ENCODE peak calls at places on chromosomes 5 and 9, in five cellular contexts. P is IMR-90, E is mesenchymal stem cell, T is tibial nerve, C is keratinocyte. G is an unnamed sample. For H3K4me1, the result is how much of the 10 kb centered on the place peaks cover.

GRCh38 chr5:169702726-169703481 is 65.8 kb downstream of the DOCK2 start:
- DNase-seq in P (no peak), T (no peak), E (peak), C (no peak), G (no peak)

GRCh38 chr9:72526901-72527800 is 5.7 kb downstream of the TMC1 start:
- DNase-seq in C (no peak), E (peak), T (peak), P (peak), G (peak)

GRCh38 chr9:94281101-94281500 is 22.0 kb downstream of the ZNF169 start:
- DNase-seq in E (no peak), T (no peak), C (no peak), P (no peak), G (no peak)

GRCh38 chr9:96187108-96187695 is 114.8 kb downstream of the HSD17B3 start:
- DNase-seq in T (no peak), P (no peak), C (no peak), E (no peak), G (no peak)

GRCh38 chr9:127884427-127884911 is 7.0 kb upstream of the AK1 start:
- DNase-seq in E (no peak), T (no peak), P (no peak), C (no peak), G (no peak)

GRCh38 chr5:129768715-129769114 is 20.8 kb downstream of the MINAR2 start:
- DNase-seq in E (no peak), T (no peak), P (no peak), C (no peak), G (no peak)

GRCh38 chr9:17810728-17811634 is 232.1 kb downstream of the SH3GL2 start:
- DNase-seq in E (peak), T (peak), C (no peak), P (peak), G (no peak)

GRCh38 chr9:37676411-37676830 is 25.7 kb downstream of the FRMPD1 start:
- DNase-seq in E (no peak), C (no peak), T (no peak), P (no peak), G (no peak)

GRCh38 chr5:55151923-55152842 is 7.8 kb upstream of the GPX8 start:
- DNase-seq in P (peak), C (no peak), T (no peak), E (peak), G (no peak)

GRCh38 chr9:14147738-14148137 is 166.2 kb downstream of the NFIB start:
- DNase-seq in C (no peak), T (no peak), P (no peak), E (no peak), G (no peak)

GRCh38 chr5:141558150-141558549 is 60.6 kb downstream of the DIAPH1 start:
- DNase-seq in C (no peak), P (peak), T (no peak), E (peak), G (no peak)

GRCh38 chr5:59745422-59745863 is 148.1 kb downstream of the PDE4D start:
- DNase-seq in C (no peak), P (peak), E (peak), T (no peak), G (no peak)

GRCh38 chr9:131667576-131667975 is 72.3 kb downstream of the RAPGEF1 start:
- DNase-seq in E (no peak), C (no peak), T (no peak), P (no peak), G (no peak)

GRCh38 chr5:206927-207536 is 10.9 kb downstream of the CCDC127 start:
- DNase-seq in P (no peak), C (no peak), T (no peak), E (no peak), G (no peak)

GRCh38 chr5:115946655-115947054 is 15.6 kb upstream of the LVRN start:
- DNase-seq in E (peak), C (no peak), P (peak), T (no peak), G (no peak)

GRCh38 chr5:115947260-115947659 is 15.0 kb upstream of the LVRN start:
- DNase-seq in C (no peak), P (peak), E (no peak), T (no peak), G (no peak)

GRCh38 chr5:115944501-115944900 is 17.8 kb upstream of the LVRN start:
- DNase-seq in P (no peak), T (no peak), E (no peak), C (no peak), G (no peak)

GRCh38 chr5:115949096-115949495 is 13.2 kb upstream of the LVRN start:
- DNase-seq in T (no peak), E (peak), C (no peak), P (peak), G (no peak)

DNA sequence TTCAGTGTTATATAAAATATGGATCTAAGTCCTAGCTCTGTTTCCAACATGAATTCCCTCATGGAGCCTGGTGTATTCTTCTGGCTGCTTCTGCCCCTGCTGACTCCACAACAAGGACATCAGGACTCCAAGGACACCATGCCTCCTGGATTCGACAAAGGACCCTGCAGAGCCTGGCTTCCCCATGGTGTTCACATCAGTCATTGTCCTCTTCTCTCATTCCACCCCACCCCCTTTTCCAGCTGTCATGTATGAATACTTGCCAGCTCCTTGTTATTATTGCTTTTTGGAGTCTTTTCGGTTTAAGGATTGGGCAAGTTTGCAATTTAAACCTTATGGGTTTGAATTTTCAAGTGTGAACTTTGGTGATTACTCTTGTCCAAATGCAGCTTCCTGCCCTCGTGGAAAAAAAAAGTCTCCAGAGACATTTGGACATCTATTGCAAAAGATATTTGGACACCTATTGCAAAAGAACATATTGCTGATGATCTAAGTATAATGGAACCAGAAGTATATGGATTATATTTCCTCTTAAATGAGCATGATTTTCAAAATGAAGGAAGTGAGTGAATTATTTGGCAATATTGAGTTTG is 14.2 kb upstream of the LVRN start:
- DNase-seq in C (no peak), E (no peak), T (no peak), P (peak), G (no peak)
- H3K27ac ChIP-seq in C (no peak), E (no peak), T (peak), P (peak), G (no peak)

GRCh38 chr9:6134661-6135177 is 80.9 kb upstream of the IL33 start:
- DNase-seq in C (no peak), E (no peak), P (no peak), T (no peak), G (no peak)

GRCh38 chr9:6128030-6128429 is 87.6 kb upstream of the IL33 start:
- DNase-seq in E (no peak), T (no peak), C (no peak), P (no peak), G (no peak)

GRCh38 chr9:6133346-6134063 is 82.1 kb upstream of the IL33 start:
- DNase-seq in C (peak), P (no peak), T (no peak), E (no peak), G (no peak)

GRCh38 chr9:6132650-6133049 is 83.0 kb upstream of the IL33 start:
- DNase-seq in P (no peak), E (no peak), C (no peak), T (no peak), G (no peak)
- H3K4me3 ChIP-seq in P (no peak), E (no peak), C (no peak), T (no peak), G (no peak)

GRCh38 chr5:148976569-148977321 is 86.1 kb downstream of the SH3TC2 start:
- DNase-seq in C (no peak), E (peak), T (no peak), P (peak), G (no peak)
- H3K4me1 ChIP-seq in C (half or more), E (under half), T (under half), P (under half), G (under half)

DNA sequence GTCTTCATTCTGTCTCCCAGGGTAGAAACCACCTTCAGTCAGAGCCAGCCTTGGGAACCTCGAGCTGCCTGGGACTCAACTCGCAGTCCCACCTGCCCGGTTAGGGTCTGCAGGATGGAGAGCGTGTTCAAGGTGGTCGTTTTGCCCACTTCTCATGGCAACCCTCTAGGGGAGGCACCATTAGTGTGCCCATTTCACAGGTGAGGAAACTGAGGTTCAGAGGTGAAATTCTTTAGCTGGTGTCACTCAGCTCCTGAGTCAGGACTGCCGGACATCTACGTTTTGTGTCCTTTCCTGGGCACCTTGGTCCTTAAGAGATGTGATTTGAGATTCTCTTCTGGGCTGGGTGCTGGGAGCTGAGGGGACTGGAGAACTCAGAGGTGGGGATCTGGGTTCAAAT is 30.0 kb downstream of the DAB2IP start:
- DNase-seq in C (no peak), E (no peak), P (no peak), T (no peak), G (no peak)
- H3K27ac ChIP-seq in C (no peak), E (no peak), P (no peak), T (no peak), G (no peak)